ENCODE peak calls at places on chromosomes 12 and 14, in five cellular contexts. O is H1, I is GM12878, Y is K562, A is HepG2. R is an unnamed sample.

GRCh38 chr14:92860097-92860496 is 62.9 kb upstream of the CHGA start:
- DNase-seq in O (no peak), I (no peak), Y (no peak), A (no peak), R (no peak)

GRCh38 chr12:108101605-108102175 is 27.4 kb upstream of the WSCD2 start:
- DNase-seq in O (no peak), I (no peak), Y (no peak), A (no peak), R (no peak)

GRCh38 chr12:54824402-54824801 is 29.9 kb upstream of the MUCL1 start:
- DNase-seq in O (no peak), I (no peak), Y (no peak), A (no peak), R (peak; percentile 17)

GRCh38 chr14:77051101-77051500 is 22.6 kb upstream of the IRF2BPL start:
- DNase-seq in O (no peak), I (no peak), Y (no peak), A (no peak), R (no peak)

GRCh38 chr14:34113051-34113511 is 162.2 kb upstream of the EGLN3 start:
- DNase-seq in O (no peak), I (no peak), Y (no peak), A (no peak), R (no peak)

GRCh38 chr14:22646570-22647254 is 2.6 kb upstream of the OR6J1 start:
- DNase-seq in O (no peak), I (no peak), Y (no peak), A (no peak), R (no peak)

GRCh38 chr14:47674148-47674545 is 1.3 kb downstream of the MDGA2 start:
- DNase-seq in O (peak; percentile 64), I (no peak), Y (no peak), A (no peak), R (peak; percentile 55)

GRCh38 chr12:20588057-20588456 is 107.1 kb upstream of the SLCO1C1 start:
- DNase-seq in O (no peak), I (no peak), Y (no peak), A (no peak), R (no peak)

GRCh38 chr12:54217774-54218221 is 29.0 kb upstream of the SMUG1 start:
- DNase-seq in O (peak; percentile 86), I (no peak), Y (no peak), A (no peak), R (peak; percentile 97)

GRCh38 chr12:63294327-63294632 is 143.3 kb upstream of the AVPR1A start:
- DNase-seq in O (no peak), I (no peak), Y (no peak), A (peak; percentile 76), R (no peak)

GRCh38 chr12:131506426-131506825 is 204.5 kb upstream of the SFSWAP start:
- DNase-seq in O (no peak), I (no peak), Y (no peak), A (no peak), R (no peak)

GRCh38 chr12:105256921-105257320 is 20.9 kb upstream of the APPL2 start:
- DNase-seq in O (no peak), I (no peak), Y (no peak), A (no peak), R (no peak)

GRCh38 chr14:58296731-58297130 is 1.6 kb upstream of the ARID4A start:
- DNase-seq in O (no peak), I (no peak), Y (peak; percentile 8), A (no peak), R (no peak)

GRCh38 chr12:86373813-86374212 is 117.6 kb upstream of the MGAT4C start:
- DNase-seq in O (no peak), I (no peak), Y (no peak), A (no peak), R (no peak)

GRCh38 chr12:79710707-79711483 is 20.1 kb upstream of the PAWR start:
- DNase-seq in O (no peak), I (no peak), Y (no peak), A (no peak), R (peak; percentile 44)

GRCh38 chr12:121964813-121965643 is 46.6 kb downstream of the CFAP251 start:
- DNase-seq in O (no peak), I (no peak), Y (no peak), A (no peak), R (no peak)

GRCh38 chr12:59151243-59151642 is 230.9 kb upstream of the LRIG3 start:
- DNase-seq in O (no peak), I (no peak), Y (no peak), A (no peak), R (no peak)
- TF ChIP-seq CREB1 in O (no peak), I (no peak), Y (no peak), A (no peak), R (no peak)

DNA sequence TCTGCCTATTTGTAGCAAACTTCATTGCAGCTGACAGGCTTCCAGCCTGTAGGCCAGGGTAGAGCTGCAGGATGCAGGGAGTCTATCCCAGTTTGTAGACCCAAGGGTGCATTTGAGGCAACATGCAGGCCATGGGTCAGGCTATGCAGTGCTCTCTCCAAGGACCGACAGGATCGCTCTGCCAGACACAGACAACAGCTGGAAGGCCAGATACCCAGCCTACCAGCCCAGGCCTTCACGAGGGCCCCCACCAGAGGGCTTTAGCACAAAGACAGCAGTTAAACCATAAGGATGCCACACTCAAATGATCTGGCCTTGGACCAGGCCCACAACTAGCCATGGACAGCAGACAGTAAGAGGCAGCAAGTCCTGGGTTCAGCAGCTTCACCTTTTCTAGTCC is 10.3 kb downstream of the KCTD10 start:
- DNase-seq in O (no peak), I (no peak), Y (no peak), A (no peak), R (no peak)
- TF ChIP-seq POLR2AphosphoS5 in O (no peak), I (no peak), Y (no peak), A (no peak), R (no peak)

DNA sequence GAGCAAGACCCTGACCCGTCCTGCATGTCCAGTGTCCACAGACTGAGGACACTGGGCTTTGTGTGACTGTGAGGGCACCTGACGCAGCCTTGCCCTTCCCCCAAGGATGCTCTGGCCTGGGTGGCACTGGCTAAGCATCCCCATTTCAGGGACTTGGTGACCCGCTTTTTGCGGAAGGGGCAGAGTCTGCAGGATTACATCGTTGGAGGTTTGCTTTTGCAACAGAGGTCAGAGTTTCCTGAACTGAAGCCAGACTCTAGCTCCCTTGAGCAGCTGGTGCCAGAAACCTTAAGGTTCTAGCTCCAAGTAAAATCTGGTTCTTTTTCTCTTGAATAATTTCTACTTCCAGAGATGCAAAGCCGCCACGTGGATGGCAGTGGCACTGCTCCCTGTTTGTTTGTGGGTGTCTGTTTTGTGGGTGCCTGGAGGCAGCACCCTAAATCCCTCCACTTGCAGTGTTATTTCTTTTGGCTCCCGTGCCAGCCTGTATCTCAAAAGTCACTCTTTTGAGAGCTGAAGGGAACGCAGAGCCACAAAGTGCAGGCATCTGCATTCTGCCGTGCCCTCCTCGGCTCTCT is 184.7 kb downstream of the TSPAN9 start:
- DNase-seq in O (no peak), I (no peak), Y (no peak), A (no peak), R (no peak)
- TF ChIP-seq CREB1 in O (no peak), I (no peak), Y (no peak), A (no peak), R (no peak)

DNA sequence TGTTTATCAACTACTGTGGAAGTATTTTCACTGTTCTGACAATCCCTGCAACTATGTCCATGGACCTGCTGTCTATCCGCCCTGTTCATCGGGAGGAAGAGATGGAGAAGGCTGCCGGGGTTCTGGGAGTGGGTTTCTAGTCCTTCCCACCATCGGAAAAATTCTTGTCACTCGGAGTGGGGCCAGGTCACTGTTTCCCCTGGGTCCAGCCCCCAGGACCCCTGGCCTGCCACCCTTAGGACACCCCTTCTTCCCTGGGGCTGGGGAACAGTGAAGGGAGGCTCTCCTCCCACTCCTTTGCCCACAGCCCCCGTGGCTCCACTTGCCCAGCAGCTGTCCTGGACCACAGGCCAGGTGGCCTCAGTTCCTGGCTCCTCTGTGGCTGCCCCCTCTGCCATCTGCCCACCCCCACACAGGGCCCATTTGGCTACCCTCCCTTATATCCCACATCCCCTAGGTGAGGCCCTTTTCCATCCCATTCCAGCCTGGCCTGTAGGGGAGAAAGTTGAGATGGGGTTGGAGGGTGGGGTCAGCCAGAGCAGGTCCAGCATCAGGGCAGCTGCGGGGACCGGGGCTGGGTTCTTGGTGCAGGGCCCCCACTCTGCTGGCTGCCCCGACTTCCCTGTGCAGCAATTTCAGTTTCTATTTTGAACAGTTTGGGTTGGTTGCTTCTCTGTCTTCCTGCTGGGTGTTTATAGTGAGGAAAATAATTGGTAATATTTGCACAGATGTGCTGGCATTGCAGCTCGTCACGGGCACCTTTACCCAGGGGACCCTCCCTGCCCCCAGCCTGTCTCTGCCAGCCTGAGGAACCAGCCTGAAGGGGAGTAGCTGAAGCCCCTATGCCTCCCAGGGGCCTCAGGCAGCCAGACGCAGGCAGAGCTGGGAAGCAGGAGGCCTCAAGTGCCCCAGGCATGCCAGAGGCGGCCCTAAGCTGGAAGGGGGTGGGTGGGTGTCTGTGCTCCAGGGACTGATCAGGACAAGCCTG is 23.5 kb downstream of the SYNDIG1L start:
- DNase-seq in O (no peak), I (no peak), Y (no peak), A (no peak), R (no peak)
- TF ChIP-seq POLR2AphosphoS5 in O (no peak), I (no peak), Y (no peak), A (no peak), R (no peak)

R was measured in GM23338.